ENCODE peak calls at places on chromosome 1, in four cellular contexts. One of them, this sample, is unnamed.

GRCh38 chr1:38050397-38051141 is 4.0 kb upstream of the POU3F1 start:
- DNase-seq in activated CD8-positive, alpha-beta memory T cell treated with anti-CD3 and anti-CD28 coated beads, Interleukin-2, amount 10 ng/mL, durations not matched to agents 7 days and 5 days: no peak
- DNase-seq in epithelial cell of esophagus: no peak
- DNase-seq in HTR-8/SVneo: no peak
- DNase-seq in this sample: no peak

GRCh38 chr1:241985787-241986186 is 13.1 kb downstream of the MAP1LC3C start:
- DNase-seq in epithelial cell of esophagus: peak
- DNase-seq in activated CD8-positive, alpha-beta memory T cell treated with anti-CD3 and anti-CD28 coated beads, Interleukin-2, amount 10 ng/mL, durations not matched to agents 7 days and 5 days: no peak
- DNase-seq in HTR-8/SVneo: peak
- DNase-seq in this sample: no peak

GRCh38 chr1:49339043-49339442 is 562.4 kb upstream of the BEND5 start:
- DNase-seq in HTR-8/SVneo: no peak
- DNase-seq in activated CD8-positive, alpha-beta memory T cell treated with anti-CD3 and anti-CD28 coated beads, Interleukin-2, amount 10 ng/mL, durations not matched to agents 7 days and 5 days: no peak
- DNase-seq in epithelial cell of esophagus: no peak
- DNase-seq in this sample: no peak

GRCh38 chr1:230091473-230092231 is 24.6 kb downstream of the GALNT2 start:
- DNase-seq in HTR-8/SVneo: no peak
- DNase-seq in activated CD8-positive, alpha-beta memory T cell treated with anti-CD3 and anti-CD28 coated beads, Interleukin-2, amount 10 ng/mL, durations not matched to agents 7 days and 5 days: no peak
- DNase-seq in epithelial cell of esophagus: peak
- DNase-seq in this sample: no peak

GRCh38 chr1:9234223-9235122 is at the start of gene H6PD:
- DNase-seq in activated CD8-positive, alpha-beta memory T cell treated with anti-CD3 and anti-CD28 coated beads, Interleukin-2, amount 10 ng/mL, durations not matched to agents 7 days and 5 days: peak
- DNase-seq in HTR-8/SVneo: peak
- DNase-seq in epithelial cell of esophagus: peak
- DNase-seq in this sample: peak

GRCh38 chr1:221316491-221317056 is 425.3 kb downstream of the DUSP10 start:
- DNase-seq in HTR-8/SVneo: no peak
- DNase-seq in epithelial cell of esophagus: peak
- DNase-seq in activated CD8-positive, alpha-beta memory T cell treated with anti-CD3 and anti-CD28 coated beads, Interleukin-2, amount 10 ng/mL, durations not matched to agents 7 days and 5 days: no peak
- DNase-seq in this sample: no peak

GRCh38 chr1:162178432-162178831 is 108.9 kb downstream of the NOS1AP start:
- DNase-seq in activated CD8-positive, alpha-beta memory T cell treated with anti-CD3 and anti-CD28 coated beads, Interleukin-2, amount 10 ng/mL, durations not matched to agents 7 days and 5 days: no peak
- DNase-seq in epithelial cell of esophagus: no peak
- DNase-seq in HTR-8/SVneo: no peak
- DNase-seq in this sample: no peak

GRCh38 chr1:998905-999796 is 746 bp downstream of the HES4 start:
- DNase-seq in epithelial cell of esophagus: no peak
- DNase-seq in activated CD8-positive, alpha-beta memory T cell treated with anti-CD3 and anti-CD28 coated beads, Interleukin-2, amount 10 ng/mL, durations not matched to agents 7 days and 5 days: peak
- DNase-seq in HTR-8/SVneo: no peak
- DNase-seq in this sample: no peak

GRCh38 chr1:67771776-67772175 is 61.5 kb downstream of the GNG12 start:
- DNase-seq in epithelial cell of esophagus: no peak
- DNase-seq in activated CD8-positive, alpha-beta memory T cell treated with anti-CD3 and anti-CD28 coated beads, Interleukin-2, amount 10 ng/mL, durations not matched to agents 7 days and 5 days: no peak
- DNase-seq in HTR-8/SVneo: no peak
- DNase-seq in this sample: no peak

GRCh38 chr1:19424651-19425570 is 60.4 kb downstream of the CAPZB start:
- DNase-seq in epithelial cell of esophagus: peak
- DNase-seq in HTR-8/SVneo: no peak
- DNase-seq in activated CD8-positive, alpha-beta memory T cell treated with anti-CD3 and anti-CD28 coated beads, Interleukin-2, amount 10 ng/mL, durations not matched to agents 7 days and 5 days: no peak
- DNase-seq in this sample: no peak